ENCODE peak calls at places on chromosomes 12 and 14, in four cellular contexts. Y, A, G and B are unnamed samples.

GRCh38 chr12:104859144-104859543 is 98.9 kb downstream of the SLC41A2 start:
- DNase-seq in G (no peak), A (no peak), Y (no peak), B (no peak)

GRCh38 chr14:36515896-36516718 is 3.9 kb downstream of the NKX2-1 start:
- DNase-seq in G (no peak), A (no peak), Y (no peak), B (no peak)

GRCh38 chr12:88931598-88931997 is 351.3 kb upstream of the KITLG start:
- DNase-seq in G (no peak), A (no peak), Y (no peak), B (no peak)

GRCh38 chr12:112107728-112108447 is 695 bp downstream of the NAA25 start:
- DNase-seq in A (no peak), G (peak), Y (no peak), B (peak)

GRCh38 chr12:40158592-40159111 is 52.8 kb upstream of the SLC2A13 start:
- DNase-seq in Y (no peak), A (no peak), G (no peak), B (peak)

GRCh38 chr14:99971929-99972747 is 93.1 kb upstream of the EVL start:
- DNase-seq in G (peak), Y (no peak), A (no peak), B (no peak)

GRCh38 chr12:89662623-89663022 is 46.0 kb downstream of the ATP2B1 start:
- DNase-seq in G (no peak), A (no peak), Y (no peak), B (no peak)

GRCh38 chr14:67837011-67837624 is 17.5 kb downstream of the RAD51B start:
- DNase-seq in G (peak), Y (peak), A (no peak), B (peak)

GRCh38 chr12:122949405-122949804 is 16.9 kb downstream of the ABCB9 start:
- DNase-seq in G (no peak), A (no peak), Y (no peak), B (no peak)

GRCh38 chr12:122951406-122951805 is 14.9 kb downstream of the ABCB9 start:
- DNase-seq in G (no peak), A (no peak), Y (no peak), B (no peak)

GRCh38 chr12:122949816-122950215 is 16.4 kb downstream of the ABCB9 start:
- DNase-seq in G (no peak), Y (no peak), A (no peak), B (no peak)

GRCh38 chr12:122948605-122949004 is 17.7 kb downstream of the ABCB9 start:
- DNase-seq in A (no peak), Y (no peak), G (no peak), B (no peak)

GRCh38 chr12:122950276-122950675 is 16.0 kb downstream of the ABCB9 start:
- DNase-seq in G (no peak), Y (no peak), A (no peak), B (no peak)
- TF ChIP-seq SPI1 in G (no peak), Y (no peak), A (no peak), B (no peak)

DNA sequence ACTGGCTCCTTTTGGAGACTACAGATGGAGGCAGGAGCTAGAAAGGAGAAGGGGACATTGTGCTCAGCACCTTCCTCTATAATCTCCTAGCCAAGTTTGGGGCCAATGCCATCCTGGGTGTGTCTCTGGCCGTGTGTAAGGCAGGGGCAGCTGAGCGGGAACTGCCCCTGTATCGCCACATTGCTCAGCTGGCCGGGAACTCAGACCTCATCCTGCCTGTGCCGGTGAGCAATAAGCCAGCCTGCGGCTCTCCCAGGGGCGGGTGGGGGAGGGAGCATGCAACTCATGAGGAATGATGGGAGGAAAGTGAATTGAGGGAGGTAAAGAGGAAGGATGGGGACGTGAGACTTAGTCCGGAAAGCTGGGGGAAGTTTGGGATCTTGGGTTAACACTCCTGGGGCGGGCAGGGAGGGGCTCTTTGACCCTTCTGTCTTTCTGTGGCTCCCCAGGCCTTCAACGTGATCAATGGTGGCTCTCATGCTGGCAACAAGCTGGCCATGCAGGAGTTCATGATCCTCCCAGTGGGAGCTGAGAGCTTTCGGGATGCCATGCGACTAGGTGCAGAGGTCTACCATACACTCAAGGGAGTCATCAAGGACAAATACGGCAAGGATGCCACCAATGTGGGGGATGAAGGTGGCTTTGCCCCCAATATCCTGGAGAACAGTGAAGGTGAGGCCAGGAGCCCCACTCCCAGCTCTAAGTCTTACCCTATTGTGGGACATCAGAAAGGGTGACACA is 3.3 kb downstream of the ENO2 start:
- DNase-seq in A (no peak), Y (no peak), G (no peak), B (no peak)
- TF ChIP-seq SPI1 in A (no peak), Y (no peak), G (no peak), B (no peak)

GRCh38 chr14:21268612-21269251 is 510 bp downstream of the HNRNPC start:
- DNase-seq in A (no peak), Y (no peak), G (peak), B (peak)
- TF ChIP-seq SPI1 in A (no peak), Y (no peak), G (no peak), B (no peak)

GRCh38 chr12:21912318-21912717 is 28.9 kb downstream of the ABCC9 start:
- DNase-seq in Y (no peak), G (no peak), A (no peak), B (no peak)

GRCh38 chr12:21913823-21914222 is 27.4 kb downstream of the ABCC9 start:
- DNase-seq in G (no peak), A (no peak), Y (no peak), B (no peak)

GRCh38 chr12:21906919-21907642 is 34.1 kb downstream of the ABCC9 start:
- DNase-seq in G (no peak), Y (no peak), A (no peak), B (no peak)

GRCh38 chr12:21910642-21911041 is 30.6 kb downstream of the ABCC9 start:
- DNase-seq in A (no peak), Y (no peak), G (no peak), B (no peak)

GRCh38 chr12:21911832-21912231 is 29.4 kb downstream of the ABCC9 start:
- DNase-seq in G (no peak), Y (no peak), A (no peak), B (no peak)
- TF ChIP-seq SPI1 in G (no peak), Y (no peak), A (no peak), B (no peak)

DNA sequence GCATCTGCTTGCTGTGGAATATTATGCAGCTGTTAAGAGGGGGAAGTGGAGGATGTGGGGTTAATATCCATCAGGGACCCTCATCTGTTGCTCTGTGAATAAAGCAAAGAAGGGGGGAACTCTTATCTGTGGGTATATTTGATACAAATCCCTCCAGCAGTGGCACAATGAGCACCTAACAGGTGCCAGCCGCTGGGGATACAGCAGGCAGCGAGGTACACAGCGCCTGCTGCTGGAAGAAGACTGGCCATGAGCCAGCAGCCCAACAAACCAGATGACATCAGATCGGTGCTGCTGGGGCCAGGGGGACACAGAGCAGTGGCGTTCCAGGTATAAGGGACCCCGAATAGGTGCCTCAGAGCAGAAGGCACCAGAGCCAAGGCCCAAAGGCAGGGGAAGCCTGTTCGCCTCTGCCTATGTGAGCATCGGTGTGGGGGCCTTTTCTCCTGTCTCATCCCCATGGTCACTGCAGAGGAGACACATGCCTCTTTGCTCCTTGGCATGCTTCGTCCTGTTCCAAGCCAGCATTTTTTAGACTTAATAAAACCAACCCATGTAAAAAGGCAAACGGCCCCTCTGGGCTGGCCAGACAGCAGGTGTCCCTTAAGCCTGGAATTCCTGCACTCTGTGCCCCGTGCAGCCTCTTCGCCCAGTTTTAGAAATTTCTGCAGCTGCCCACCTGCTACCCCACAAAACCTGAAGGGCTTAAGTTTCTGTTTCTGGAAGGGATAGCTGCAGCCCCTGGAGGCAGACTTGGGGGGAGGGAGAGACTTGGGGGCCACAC is 1.6 kb upstream of the CKB start:
- DNase-seq in G (no peak), A (no peak), Y (no peak), B (no peak)
- TF ChIP-seq SPI1 in G (no peak), A (no peak), Y (no peak), B (no peak)

GRCh38 chr14:41642402-41643195 is 35.9 kb downstream of the LRFN5 start:
- DNase-seq in Y (no peak), A (no peak), G (no peak), B (no peak)
- TF ChIP-seq SPI1 in Y (no peak), A (no peak), G (no peak), B (no peak)

DNA sequence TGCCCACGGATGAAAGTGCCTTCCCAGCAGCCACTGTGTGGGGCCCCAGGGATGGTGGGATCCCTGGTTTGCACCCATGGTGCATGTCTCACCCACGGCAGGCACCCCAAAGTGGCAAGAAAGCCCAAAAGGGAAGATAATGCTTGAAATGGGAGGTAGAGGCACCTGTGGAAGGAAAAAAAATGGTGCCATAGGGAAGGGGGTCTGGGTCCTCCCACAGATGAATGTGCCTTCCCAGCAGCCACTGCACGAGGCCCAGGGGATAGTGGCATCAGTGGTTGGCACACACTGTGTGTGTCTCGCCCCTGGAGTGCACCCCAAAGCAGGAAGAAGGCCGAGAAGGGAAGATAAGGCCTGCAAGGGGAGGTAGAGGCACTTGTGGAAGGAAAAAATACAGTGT is 264.2 kb downstream of the ALG10 start:
- DNase-seq in G (no peak), Y (no peak), A (no peak), B (no peak)
- TF ChIP-seq SPI1 in G (no peak), Y (no peak), A (no peak), B (no peak)

GRCh38 chr12:128367961-128368360 is 101.0 kb downstream of the TMEM132C start:
- DNase-seq in A (no peak), Y (no peak), G (no peak), B (no peak)
- TF ChIP-seq SPI1 in A (no peak), Y (no peak), G (no peak), B (no peak)

GRCh38 chr14:61836184-61836583 is 74.0 kb downstream of the SNAPC1 start:
- DNase-seq in A (no peak), G (no peak), Y (no peak), B (no peak)

GRCh38 chr14:61839452-61839851 is 77.2 kb downstream of the SNAPC1 start:
- DNase-seq in A (no peak), Y (no peak), G (no peak), B (no peak)

GRCh38 chr14:61838661-61839060 is 76.4 kb downstream of the SNAPC1 start:
- DNase-seq in G (no peak), A (no peak), Y (no peak), B (no peak)

GRCh38 chr14:61836807-61837206 is 74.6 kb downstream of the SNAPC1 start:
- DNase-seq in G (no peak), A (no peak), Y (no peak), B (no peak)

GRCh38 chr14:61837336-61838229 is 75.4 kb downstream of the SNAPC1 start:
- DNase-seq in A (peak), G (peak), Y (peak), B (peak)
- TF ChIP-seq SPI1 in A (peak), G (peak), Y (peak), B (no peak)